ENCODE peak calls at places on chromosomes 3 and 15, in seven cellular contexts. M is lower lobe of right lung, B is HFFc6, I is SK-N-SH, S is H1, Y is WERI-Rb-1, X is IMR-90. V is an unnamed sample.

GRCh38 chr15:92806763-92807162 is 93.4 kb upstream of the CHD2 start:
- DNase-seq in X (no peak), Y (no peak), S (no peak), M (no peak), I (no peak), B (no peak), V (no peak)

GRCh38 chr3:196726788-196727675 is 12.6 kb upstream of the PAK2 start:
- DNase-seq in M (no peak), I (no peak), B (peak; percentile 60), S (no peak), Y (no peak), X (peak; percentile 46), V (no peak)

GRCh38 chr3:185537369-185537970 is 14.9 kb downstream of the LIPH start:
- DNase-seq in S (no peak), I (no peak), B (peak; percentile 62), Y (no peak), X (peak; percentile 80), M (peak; percentile 63), V (peak; percentile 77)

GRCh38 chr3:132083583-132084372 is 49.0 kb upstream of the CPNE4 start:
- DNase-seq in B (peak; percentile 16), Y (no peak), S (no peak), I (no peak), X (no peak), M (no peak), V (no peak)

GRCh38 chr3:50658416-50658815 is 16.3 kb upstream of the DOCK3 start:
- DNase-seq in X (no peak), S (no peak), M (no peak), Y (no peak), B (peak; percentile 75), I (no peak), V (peak; percentile 10)

GRCh38 chr15:63212050-63212973 is 22.9 kb downstream of the RAB8B start:
- DNase-seq in I (peak; percentile 42), Y (no peak), B (peak; percentile 58), M (no peak), S (no peak), X (peak; percentile 87), V (no peak)

GRCh38 chr3:11167590-11167989 is 13.3 kb downstream of the HRH1 start:
- DNase-seq in M (no peak), B (peak; percentile 33), I (no peak), Y (no peak), X (no peak), S (no peak), V (no peak)

GRCh38 chr15:79849789-79850188 is 47.0 kb downstream of the MTHFS start:
- DNase-seq in Y (peak; percentile 47), S (peak; percentile 58), I (peak; percentile 30), X (peak; percentile 52), B (peak; percentile 55), M (no peak), V (no peak)

GRCh38 chr15:80560601-80561025 is 134.5 kb upstream of the ABHD17C start:
- DNase-seq in S (peak; percentile 33), Y (no peak), I (peak; percentile 42), X (no peak), M (no peak), B (no peak), V (no peak)

GRCh38 chr3:87229113-87229512 is 2.0 kb downstream of the CHMP2B start:
- DNase-seq in X (no peak), Y (no peak), B (no peak), I (no peak), M (no peak), S (no peak), V (no peak)

GRCh38 chr3:191369081-191370010 is 39.0 kb upstream of the UTS2B start:
- DNase-seq in I (no peak), Y (no peak), B (no peak), M (no peak), X (peak; percentile 58), S (no peak), V (no peak)

GRCh38 chr15:41501961-41502786 is 8.5 kb downstream of the ITPKA start:
- DNase-seq in X (no peak), Y (no peak), I (peak; percentile 62), M (peak; percentile 62), B (no peak), S (no peak), V (no peak)

GRCh38 chr15:68679961-68680371 is 101.2 kb downstream of the CORO2B start:
- DNase-seq in M (no peak), X (no peak), I (no peak), B (no peak), Y (no peak), S (no peak), V (no peak)

GRCh38 chr3:151327571-151328198 is 1.7 kb downstream of the P2RY13 start:
- DNase-seq in X (peak; percentile 34), B (no peak), Y (no peak), S (no peak), I (peak; percentile 7), M (no peak), V (no peak)

GRCh38 chr15:39429898-39430357 is 151.0 kb upstream of the THBS1 start:
- DNase-seq in I (no peak), M (no peak), Y (no peak), B (peak; percentile 75), S (no peak), X (peak; percentile 95), V (no peak)

GRCh38 chr3:45309876-45310275 is 78.5 kb upstream of the LARS2 start:
- DNase-seq in I (no peak), B (no peak), Y (no peak), S (no peak), M (no peak), X (no peak), V (no peak)

GRCh38 chr15:46275701-46276100 is 640.9 kb downstream of the SQOR start:
- DNase-seq in X (no peak), S (no peak), I (no peak), M (no peak), B (no peak), Y (no peak), V (no peak)

GRCh38 chr15:69389426-69389825 is 24.7 kb upstream of the KIF23 start:
- DNase-seq in X (no peak), M (no peak), Y (no peak), S (peak; percentile 22), B (no peak), I (no peak), V (no peak)

GRCh38 chr3:159800434-159801121 is 188.1 kb upstream of the IL12A start:
- DNase-seq in S (no peak), I (no peak), Y (no peak), M (no peak), B (no peak), X (no peak), V (no peak)

GRCh38 chr3:117645561-117646242 is 936.1 kb downstream of the TUSC7 start:
- DNase-seq in S (no peak), I (no peak), X (peak; percentile 58), Y (no peak), M (no peak), B (no peak), V (no peak)

DNA sequence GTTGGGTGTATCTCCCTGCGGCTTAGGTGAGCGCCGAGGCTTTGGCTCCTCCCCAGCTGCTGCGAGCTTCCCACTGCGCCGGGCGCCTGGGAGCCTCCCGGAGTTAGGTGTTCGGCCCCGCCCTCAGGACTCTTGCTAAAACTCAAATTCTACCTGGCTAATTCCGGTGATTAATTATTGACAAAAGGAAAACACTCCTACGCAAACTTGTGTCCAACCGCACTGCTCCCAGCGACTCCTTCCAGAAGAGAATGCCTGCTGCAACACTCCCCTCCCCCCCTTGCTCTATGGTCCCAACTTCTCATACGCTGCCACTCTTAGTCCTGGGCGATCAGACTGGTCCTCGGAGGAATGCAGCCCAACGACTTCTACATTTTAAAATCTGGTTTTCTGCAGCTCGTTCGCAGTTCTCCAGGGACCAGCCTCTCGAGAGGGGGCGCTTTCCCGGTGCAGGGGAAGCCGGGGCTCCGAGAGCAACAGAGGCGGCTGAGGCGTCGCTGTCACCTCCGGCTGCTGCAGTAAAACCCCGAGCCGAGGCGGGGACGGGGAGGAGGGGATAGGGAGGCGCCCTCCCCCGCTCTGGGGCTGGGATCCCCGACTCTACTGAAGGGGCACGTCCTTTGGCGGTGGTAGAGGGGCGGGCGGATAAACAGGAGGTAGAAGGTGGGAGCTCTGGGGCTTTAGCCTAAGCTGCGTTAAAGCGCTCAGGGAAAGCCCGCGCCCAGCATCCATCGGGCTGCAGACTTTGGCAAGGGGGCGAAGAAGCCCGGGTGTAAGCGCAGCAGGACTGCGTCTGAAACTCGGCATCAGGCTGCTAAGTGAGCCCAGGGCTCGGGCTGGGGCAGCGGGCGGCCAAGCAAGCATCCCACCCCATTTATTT is at the start of gene SPTSSB:
- DNase-seq in B (no peak), Y (peak; percentile 50), M (peak; percentile 52), S (peak; percentile 87), X (no peak), I (peak; percentile 84), V (no peak)
- TF ChIP-seq CTCF in B (no peak), Y (peak; percentile 31), M (no peak), S (peak; percentile 42), X (peak; percentile 15), I (peak; percentile 33), V (peak; percentile 7)

GRCh38 chr3:65876028-65876420 is 162.7 kb downstream of the MAGI1 start:
- DNase-seq in X (no peak), S (no peak), I (no peak), M (no peak), Y (no peak), B (no peak), V (no peak)

GRCh38 chr3:65879372-65879771 is 159.3 kb downstream of the MAGI1 start:
- DNase-seq in I (no peak), S (no peak), X (no peak), B (no peak), Y (no peak), M (no peak), V (no peak)

GRCh38 chr3:65880350-65880749 is 158.4 kb downstream of the MAGI1 start:
- DNase-seq in M (no peak), B (no peak), Y (no peak), S (no peak), X (no peak), I (no peak), V (no peak)

GRCh38 chr3:65877160-65877559 is 161.6 kb downstream of the MAGI1 start:
- DNase-seq in S (no peak), X (peak; percentile 35), I (no peak), M (no peak), Y (no peak), B (no peak), V (no peak)

DNA sequence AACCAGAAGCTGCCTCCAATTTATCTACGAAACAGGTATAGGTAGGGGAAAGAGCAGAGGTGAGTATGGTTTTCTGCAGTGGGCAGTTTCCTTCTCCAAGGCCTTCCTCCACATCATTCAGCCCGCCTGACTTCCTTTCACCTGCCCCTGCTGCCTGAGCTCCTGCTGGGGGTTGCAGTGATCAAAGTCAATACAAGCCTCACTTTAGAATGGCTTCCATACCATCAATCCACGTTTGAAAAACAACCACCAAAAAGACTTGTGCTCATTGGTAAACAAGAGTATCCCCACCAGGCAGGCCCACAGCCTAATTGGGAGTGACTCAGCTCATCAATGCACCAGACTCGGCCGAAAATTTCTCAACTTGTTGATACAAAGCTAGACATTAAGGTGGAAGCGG is 159.9 kb downstream of the MAGI1 start:
- DNase-seq in M (no peak), S (peak; percentile 50), Y (no peak), I (no peak), X (no peak), B (no peak), V (no peak)
- TF ChIP-seq CTCF in M (no peak), S (no peak), Y (no peak), I (no peak), X (no peak), B (no peak), V (no peak)

GRCh38 chr3:115092220-115092791 is 54.8 kb downstream of the ZBTB20 start:
- DNase-seq in M (peak; percentile 52), Y (peak; percentile 73), B (peak; percentile 67), X (peak; percentile 69), I (peak; percentile 47), S (no peak), V (no peak)
- TF ChIP-seq CTCF in M (peak; percentile 69), Y (peak; percentile 81), B (peak; percentile 82), X (peak; percentile 82), I (peak; percentile 81), S (peak; percentile 42), V (peak; percentile 69)

GRCh38 chr15:74209560-74209958 is 7.0 kb upstream of the STRA6 start:
- DNase-seq in S (no peak), I (no peak), M (no peak), B (no peak), Y (no peak), X (no peak), V (no peak)
- TF ChIP-seq CTCF in S (no peak), I (no peak), M (no peak), B (no peak), Y (no peak), X (no peak), V (no peak)

V was measured in CD14-positive monocyte.